ENCODE peak calls at places on chromosome 13, in eight cellular contexts. J, Y, G, P, U, Q, R and K are unnamed samples.

GRCh38 chr13:20974981-20975585 is 72.5 kb upstream of the XPO4 start:
- DNase-seq in G (no peak), Y (no peak), U (no peak), P (no peak), Q (no peak), R (no peak), J (no peak), K (no peak)

GRCh38 chr13:97114696-97115095 is 107.4 kb upstream of the MBNL2 start:
- DNase-seq in J (no peak), Y (peak), G (no peak), U (no peak), P (no peak), R (no peak), Q (no peak), K (no peak)

GRCh38 chr13:47572375-47572774 is 428.7 kb downstream of the SUCLA2 start:
- DNase-seq in R (no peak), Y (no peak), J (no peak), Q (no peak), G (no peak), U (no peak), P (no peak), K (no peak)

GRCh38 chr13:111461445-111462149 is 141.2 kb downstream of the TEX29 start:
- DNase-seq in J (no peak), P (no peak), U (no peak), R (no peak), G (no peak), Y (peak), Q (no peak), K (no peak)

GRCh38 chr13:32964987-32965386 is 51.2 kb upstream of the KL start:
- DNase-seq in J (no peak), G (no peak), U (no peak), P (no peak), Y (no peak), R (no peak), Q (no peak), K (no peak)

GRCh38 chr13:96966415-96967102 is 27.7 kb downstream of the OXGR1 start:
- DNase-seq in R (no peak), U (no peak), Q (no peak), J (no peak), Y (no peak), P (no peak), G (no peak), K (no peak)

GRCh38 chr13:61685683-61686013 is 270.0 kb upstream of the PCDH20 start:
- DNase-seq in G (no peak), J (no peak), P (no peak), Q (no peak), R (no peak), Y (peak), U (no peak), K (no peak)

GRCh38 chr13:66405908-66406802 is 824.0 kb downstream of the PCDH9 start:
- DNase-seq in P (no peak), Q (no peak), R (peak), Y (no peak), J (peak), G (no peak), U (peak), K (peak)

GRCh38 chr13:22506286-22506685 is 674.5 kb upstream of the SGCG start:
- DNase-seq in P (no peak), U (no peak), Y (no peak), Q (no peak), J (no peak), R (no peak), G (no peak), K (no peak)

GRCh38 chr13:112740502-112741131 is 50.8 kb downstream of the ATP11A start:
- DNase-seq in P (peak), R (peak), Y (no peak), U (peak), Q (peak), J (peak), G (no peak), K (no peak)

GRCh38 chr13:34371645-34372044 is 553.7 kb downstream of the RFC3 start:
- DNase-seq in U (no peak), G (no peak), Q (no peak), P (no peak), R (no peak), J (no peak), Y (no peak), K (no peak)

GRCh38 chr13:23510979-23511735 is 59.1 kb upstream of the TNFRSF19 start:
- DNase-seq in J (peak), Q (no peak), Y (peak), P (no peak), R (no peak), U (peak), G (no peak), K (no peak)

GRCh38 chr13:47457631-47458030 is 543.4 kb downstream of the SUCLA2 start:
- DNase-seq in J (no peak), R (peak), Y (no peak), Q (no peak), U (peak), G (no peak), P (no peak), K (no peak)

GRCh38 chr13:60012503-60012902 is 151.2 kb downstream of the DIAPH3 start:
- DNase-seq in U (no peak), Y (no peak), R (no peak), J (no peak), P (no peak), G (no peak), Q (no peak), K (no peak)

GRCh38 chr13:36072127-36072526 is 59.1 kb downstream of the DCLK1 start:
- DNase-seq in Y (no peak), R (no peak), J (no peak), U (no peak), Q (no peak), G (no peak), P (no peak), K (no peak)

GRCh38 chr13:74111901-74112824 is 22.0 kb downstream of the KLF12 start:
- DNase-seq in P (no peak), G (no peak), R (no peak), J (no peak), Q (no peak), U (no peak), Y (no peak), K (no peak)

GRCh38 chr13:43087960-43088580 is 64.7 kb downstream of the DNAJC15 start:
- DNase-seq in U (peak), G (no peak), P (no peak), R (peak), Q (no peak), Y (no peak), J (no peak), K (no peak)
- H3K4me3 ChIP-seq in U (no peak), G (peak), P (peak), R (no peak), Q (peak), Y (peak), J (peak), K (no peak)

GRCh38 chr13:50370303-50370950 is 355.2 kb downstream of the KCNRG start:
- DNase-seq in Y (no peak), Q (no peak), U (no peak), P (no peak), R (no peak), J (no peak), G (no peak), K (no peak)

GRCh38 chr13:50366488-50367174 is 351.4 kb downstream of the KCNRG start:
- DNase-seq in J (no peak), Y (no peak), Q (no peak), P (no peak), U (no peak), G (no peak), R (no peak), K (no peak)

GRCh38 chr13:50365683-50366391 is 350.6 kb downstream of the KCNRG start:
- DNase-seq in Q (no peak), U (no peak), R (no peak), P (no peak), J (no peak), G (no peak), Y (no peak), K (no peak)

GRCh38 chr13:50365300-50365682 is 350.0 kb downstream of the KCNRG start:
- DNase-seq in U (peak), Y (no peak), Q (no peak), J (no peak), R (no peak), G (no peak), P (no peak), K (no peak)

DNA sequence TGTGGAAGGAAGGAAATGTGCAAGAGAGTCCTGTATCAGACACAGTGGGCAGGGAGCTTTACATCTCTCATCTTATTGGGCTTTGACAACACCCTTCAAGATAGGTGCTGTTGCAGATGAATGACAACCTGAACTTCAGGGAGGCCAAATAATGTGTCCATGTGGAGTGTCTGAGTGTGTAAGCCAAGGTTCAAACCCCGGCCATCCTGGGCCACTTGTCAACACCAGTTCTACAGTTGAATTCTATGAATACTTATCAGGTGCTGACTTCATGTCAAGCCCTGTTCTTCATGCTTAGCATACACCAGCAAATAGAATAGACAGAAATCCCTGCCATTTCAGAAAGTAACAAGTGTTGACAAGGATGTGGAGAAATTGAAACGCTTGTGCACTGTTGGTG is 354.4 kb downstream of the KCNRG start:
- DNase-seq in Y (no peak), R (no peak), G (no peak), P (no peak), Q (no peak), J (no peak), U (no peak), K (no peak)
- H3K4me3 ChIP-seq in Y (no peak), R (no peak), G (no peak), P (no peak), Q (no peak), J (no peak), U (no peak), K (no peak)

GRCh38 chr13:40969169-40969901 is 49.8 kb downstream of the ELF1 start:
- DNase-seq in P (no peak), Y (no peak), G (no peak), R (no peak), Q (no peak), U (no peak), J (no peak), K (no peak)
- H3K4me3 ChIP-seq in P (no peak), Y (no peak), G (no peak), R (no peak), Q (no peak), U (no peak), J (no peak), K (no peak)

GRCh38 chr13:39602277-39602613 is 748 bp downstream of the LHFPL6 start:
- DNase-seq in U (no peak), J (no peak), Q (no peak), R (no peak), Y (no peak), G (no peak), P (no peak), K (no peak)

GRCh38 chr13:39600766-39601165 is 2.2 kb downstream of the LHFPL6 start:
- DNase-seq in G (peak), Q (peak), U (peak), R (no peak), P (no peak), J (peak), Y (peak), K (no peak)

GRCh38 chr13:39597828-39598227 is 5.2 kb downstream of the LHFPL6 start:
- DNase-seq in J (peak), G (no peak), U (peak), P (no peak), R (peak), Y (no peak), Q (no peak), K (no peak)

GRCh38 chr13:39601636-39602035 is 1.4 kb downstream of the LHFPL6 start:
- DNase-seq in J (no peak), P (no peak), G (no peak), U (no peak), Q (no peak), R (no peak), Y (no peak), K (no peak)

GRCh38 chr13:39599842-39600241 is 3.2 kb downstream of the LHFPL6 start:
- DNase-seq in P (no peak), U (peak), J (peak), Q (no peak), R (no peak), G (no peak), Y (no peak), K (no peak)
- H3K4me3 ChIP-seq in P (peak), U (no peak), J (peak), Q (peak), R (peak), G (peak), Y (peak), K (peak)

GRCh38 chr13:27182054-27182453 is 10.4 kb upstream of the USP12 start:
- DNase-seq in G (no peak), R (no peak), U (no peak), P (no peak), J (no peak), Y (no peak), Q (no peak), K (no peak)

GRCh38 chr13:27177852-27178251 is 6.2 kb upstream of the USP12 start:
- DNase-seq in Y (peak), J (no peak), R (no peak), P (no peak), U (no peak), G (no peak), Q (no peak), K (no peak)

GRCh38 chr13:27186295-27186694 is 14.7 kb upstream of the USP12 start:
- DNase-seq in Q (no peak), Y (no peak), R (no peak), U (no peak), G (no peak), P (no peak), J (no peak), K (no peak)

GRCh38 chr13:27183561-27184147 is 12.0 kb upstream of the USP12 start:
- DNase-seq in G (no peak), Y (no peak), P (no peak), U (peak), R (no peak), J (peak), Q (no peak), K (no peak)

GRCh38 chr13:27182844-27183497 is 11.4 kb upstream of the USP12 start:
- DNase-seq in Q (peak), U (peak), Y (no peak), J (peak), R (peak), P (peak), G (peak), K (peak)
- H3K4me3 ChIP-seq in Q (no peak), U (no peak), Y (no peak), J (no peak), R (no peak), P (no peak), G (peak), K (no peak)

GRCh38 chr13:99498304-99499161 is 2.7 kb upstream of the TM9SF2 start:
- DNase-seq in R (peak), Y (peak), U (peak), Q (peak), G (peak), P (peak), J (peak), K (peak)

GRCh38 chr13:99495478-99496321 is 5.6 kb upstream of the TM9SF2 start:
- DNase-seq in G (no peak), R (no peak), U (no peak), Q (no peak), Y (no peak), P (no peak), J (no peak), K (no peak)

GRCh38 chr13:99501135-99501951 is at the start of gene TM9SF2:
- DNase-seq in J (peak), Y (peak), Q (peak), P (peak), U (peak), R (peak), G (peak), K (peak)

GRCh38 chr13:99500839-99501134 is 485 bp upstream of the TM9SF2 start:
- DNase-seq in U (no peak), G (no peak), R (no peak), J (no peak), Q (no peak), P (no peak), Y (no peak), K (no peak)

DNA sequence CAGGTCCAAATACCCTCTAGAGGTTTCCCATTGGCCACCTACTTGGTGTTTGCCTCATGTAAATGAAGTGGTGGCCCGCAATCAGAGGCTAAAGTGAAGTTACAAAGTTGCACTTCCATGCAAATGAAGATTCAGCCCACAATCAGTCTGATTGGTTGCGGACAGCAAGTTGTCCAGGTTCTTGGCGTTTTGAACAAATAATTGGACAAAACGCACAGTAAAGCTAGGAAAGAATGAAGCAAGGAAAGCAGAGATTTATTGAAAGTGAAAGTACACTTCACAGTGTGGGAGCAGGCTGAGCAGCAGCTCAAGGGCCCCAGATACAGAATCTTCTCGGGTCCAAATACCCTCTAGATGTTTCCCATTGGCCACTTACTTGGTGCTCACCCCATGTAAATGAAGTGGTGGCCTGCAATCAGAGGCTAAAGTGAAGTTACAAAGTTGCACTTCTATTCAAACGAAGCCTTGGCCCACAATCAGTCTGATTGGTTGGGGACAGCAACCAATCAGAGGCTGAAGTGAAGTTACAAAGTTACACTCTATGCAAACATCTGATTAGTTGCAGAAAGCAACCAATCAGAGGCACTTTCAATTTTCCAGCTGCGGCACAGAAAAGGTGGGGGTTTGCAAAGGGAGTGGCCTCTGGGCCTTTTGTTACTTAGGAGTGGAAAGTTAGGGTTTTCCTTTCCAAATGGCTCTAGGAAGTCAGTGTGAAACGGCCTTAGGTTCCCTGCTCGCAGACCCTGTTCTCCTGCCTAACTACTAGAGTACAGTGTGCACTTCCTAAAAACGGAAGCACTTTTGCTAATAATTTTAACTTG is 4.7 kb upstream of the TM9SF2 start:
- DNase-seq in Q (peak), G (peak), P (peak), J (peak), Y (no peak), R (no peak), U (peak), K (no peak)
- H3K4me3 ChIP-seq in Q (peak), G (peak), P (peak), J (peak), Y (no peak), R (no peak), U (no peak), K (no peak)

GRCh38 chr13:98202026-98202425 is 25.0 kb upstream of the RNF113B start:
- DNase-seq in U (no peak), R (no peak), Y (no peak), P (no peak), G (no peak), Q (no peak), J (no peak), K (no peak)
- H3K4me3 ChIP-seq in U (no peak), R (no peak), Y (peak), P (no peak), G (no peak), Q (no peak), J (no peak), K (no peak)

GRCh38 chr13:49110122-49110831 is 109.9 kb upstream of the MLNR start:
- DNase-seq in J (peak), U (peak), P (peak), G (peak), Y (peak), R (peak), Q (peak), K (peak)
- H3K4me3 ChIP-seq in J (peak), U (peak), P (peak), G (peak), Y (peak), R (peak), Q (peak), K (peak)